ENCODE peak calls at places on chromosome 1, in four cellular contexts. B, N, W and D are unnamed samples. For H3K27me3, the result is how much of the 10 kb centered on the place peaks cover.

GRCh38 chr1:115098979-115099692 is 9.8 kb upstream of the TSPAN2 start:
- DNase-seq in B (peak), N (peak), W (peak), D (no peak)

GRCh38 chr1:221793439-221794078 is 51.7 kb upstream of the DUSP10 start:
- DNase-seq in B (no peak), N (no peak), W (no peak), D (no peak)

GRCh38 chr1:188986751-188987417 is 1490.8 kb downstream of the BRINP3 start:
- DNase-seq in B (no peak), N (no peak), W (peak), D (peak)

GRCh38 chr1:111402083-111402482 is 25.5 kb downstream of the OVGP1 start:
- DNase-seq in B (no peak), N (no peak), W (no peak), D (no peak)

GRCh38 chr1:234841710-234842231 is 231.8 kb upstream of the IRF2BP2 start:
- DNase-seq in B (peak), N (peak), W (no peak), D (no peak)

GRCh38 chr1:226622012-226622411 is 73.4 kb downstream of the STUM start:
- DNase-seq in B (no peak), N (no peak), W (no peak), D (no peak)

GRCh38 chr1:206142770-206143169 is 25.6 kb upstream of the AVPR1B start:
- DNase-seq in B (no peak), N (no peak), W (no peak), D (no peak)

GRCh38 chr1:234613128-234613875 is 3.3 kb upstream of the IRF2BP2 start:
- DNase-seq in B (peak), N (no peak), W (peak), D (no peak)

GRCh38 chr1:201146626-201147390 is 7.5 kb downstream of the TMEM9 start:
- DNase-seq in B (no peak), N (no peak), W (no peak), D (peak)

GRCh38 chr1:204647114-204647804 is 38.3 kb downstream of the LRRN2 start:
- DNase-seq in B (peak), N (no peak), W (peak), D (no peak)

GRCh38 chr1:34359411-34359810 is 182.7 kb downstream of the C1orf94 start:
- DNase-seq in B (no peak), N (no peak), W (no peak), D (no peak)

GRCh38 chr1:174968750-174969244 is 30.9 kb upstream of the CACYBP start:
- DNase-seq in B (peak), N (no peak), W (peak), D (no peak)

GRCh38 chr1:8266436-8267165 is 51.3 kb upstream of the SLC45A1 start:
- DNase-seq in B (no peak), N (no peak), W (no peak), D (no peak)

GRCh38 chr1:214330240-214330639 is 49.3 kb downstream of the SMYD2 start:
- DNase-seq in B (no peak), N (no peak), W (no peak), D (no peak)

GRCh38 chr1:170560681-170561285 is 28.8 kb downstream of the GORAB start:
- DNase-seq in B (no peak), N (no peak), W (no peak), D (no peak)

GRCh38 chr1:230858918-230859819 is 9.2 kb downstream of the C1orf198 start:
- DNase-seq in B (peak), N (no peak), W (peak), D (no peak)

GRCh38 chr1:87219626-87220025 is 109.1 kb upstream of the LMO4 start:
- DNase-seq in B (peak), N (no peak), W (no peak), D (no peak)

GRCh38 chr1:21262282-21263051 is 27.8 kb downstream of the ECE1 start:
- DNase-seq in B (peak), N (no peak), W (peak), D (no peak)

GRCh38 chr1:248277876-248278275 is at the start of gene OR2T33:
- DNase-seq in B (no peak), N (no peak), W (no peak), D (no peak)

GRCh38 chr1:1205769-1206375 is 520 bp downstream of the TNFRSF18 start:
- DNase-seq in B (no peak), N (peak), W (no peak), D (no peak)

GRCh38 chr1:107963601-107964396 is 1.2 kb downstream of the VAV3 start:
- DNase-seq in B (peak), N (peak), W (peak), D (peak)

GRCh38 chr1:34500451-34500850 is 254.4 kb upstream of the GJB5 start:
- DNase-seq in B (no peak), N (peak), W (peak), D (peak)

GRCh38 chr1:89670168-89670567 is 37.2 kb downstream of the LRRC8C start:
- DNase-seq in B (peak), N (no peak), W (no peak), D (no peak)

DNA sequence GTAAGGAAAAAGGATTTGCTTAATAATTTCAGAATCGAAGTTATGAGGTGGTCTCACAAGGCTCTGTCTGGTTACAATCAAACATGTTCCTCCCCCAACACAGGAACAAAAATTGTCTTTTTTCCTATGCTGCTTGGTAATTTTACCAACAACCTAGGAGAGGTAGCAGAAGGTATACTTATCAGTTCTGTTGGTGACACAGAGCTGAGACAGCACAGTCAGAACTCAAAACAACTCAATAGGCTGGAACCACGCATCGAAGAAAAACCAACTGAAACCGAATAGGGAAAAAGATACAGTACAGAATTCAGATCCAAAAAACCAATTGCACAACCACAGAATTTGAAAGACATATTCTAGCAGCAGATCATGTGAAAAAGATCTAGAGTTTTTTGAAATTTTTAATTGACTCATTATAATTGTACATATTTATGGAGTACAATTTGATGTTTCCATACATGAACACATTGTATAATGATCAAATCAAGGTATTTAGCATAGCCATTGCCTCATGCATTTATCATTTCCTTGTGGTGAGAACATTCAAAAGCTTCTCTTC is 3.8 kb downstream of the G0S2 start:
- DNase-seq in B (no peak), N (no peak), W (no peak), D (no peak)
- H3K27me3 ChIP-seq in B (under half), N (under half), W (under half), D (under half)

GRCh38 chr1:117609471-117609911 is 3.6 kb downstream of the TENT5C start:
- DNase-seq in B (no peak), N (no peak), W (no peak), D (no peak)
- H3K4me3 ChIP-seq in B (no peak), N (peak), W (no peak), D (peak)

DNA sequence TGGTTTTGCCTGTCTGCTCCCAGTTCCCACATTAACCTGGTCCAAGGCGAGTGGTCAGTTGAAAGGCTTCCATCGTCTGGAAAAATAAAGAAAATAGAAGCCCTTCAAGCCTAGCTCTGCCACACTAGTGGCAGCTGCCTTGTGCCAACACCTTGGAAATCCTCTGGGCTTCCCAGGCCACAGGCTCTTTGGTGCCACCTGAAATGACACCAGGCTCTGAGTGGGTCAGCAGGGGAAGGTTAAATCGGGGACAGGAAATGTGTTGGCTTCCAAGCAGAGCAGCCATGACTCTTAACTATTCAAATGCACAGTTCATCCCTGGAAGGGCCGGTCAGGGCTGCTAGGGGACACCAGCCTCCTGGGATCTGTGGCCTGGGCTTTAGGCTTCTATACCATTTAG is 558.7 kb downstream of the MATN1 start:
- DNase-seq in B (no peak), N (no peak), W (no peak), D (no peak)
- H3K27me3 ChIP-seq in B (under half), N (under half), W (under half), D (under half)

GRCh38 chr1:90718411-90719320 is 1.6 kb upstream of the BARHL2 start:
- DNase-seq in B (no peak), N (no peak), W (no peak), D (no peak)
- H3K4me3 ChIP-seq in B (no peak), N (peak), W (peak), D (peak)